ENCODE peak calls at places on chromosome 20, in four cellular contexts. Z is cardiac muscle cell; I is Panc1; A is CD8-positive, alpha-beta memory T cell. L is an unnamed sample.

GRCh38 chr20:23331450-23331849 is 19.1 kb upstream of the NXT1 start:
- DNase-seq in Z (no peak), I (no peak), A (no peak), L (no peak)

GRCh38 chr20:10935658-10936057 is 261.9 kb upstream of the JAG1 start:
- DNase-seq in Z (no peak), I (no peak), A (no peak), L (no peak)

GRCh38 chr20:9507544-9508239 is 6.7 kb upstream of the LAMP5 start:
- DNase-seq in Z (no peak), I (no peak), A (no peak), L (no peak)

GRCh38 chr20:8365634-8366033 is 233.6 kb downstream of the PLCB1 start:
- DNase-seq in Z (no peak), I (no peak), A (no peak), L (no peak)

GRCh38 chr20:25540273-25540672 is 45.1 kb downstream of the NINL start:
- DNase-seq in Z (peak; percentile 13), I (no peak), A (no peak), L (peak; percentile 38)

GRCh38 chr20:53900380-53900999 is 169.9 kb downstream of the BCAS1 start:
- DNase-seq in Z (no peak), I (no peak), A (no peak), L (no peak)

GRCh38 chr20:45049904-45050471 is 50.9 kb downstream of the KCNS1 start:
- DNase-seq in Z (no peak), I (no peak), A (no peak), L (no peak)

GRCh38 chr20:41044409-41045062 is 15.9 kb downstream of the TOP1 start:
- DNase-seq in Z (peak; percentile 29), I (no peak), A (no peak), L (no peak)

GRCh38 chr20:10113746-10114145 is 79.0 kb downstream of the ANKEF1 start:
- DNase-seq in Z (no peak), I (no peak), A (no peak), L (no peak)

GRCh38 chr20:21511485-21511849 is 2.4 kb downstream of the NKX2-2 start:
- DNase-seq in Z (no peak), I (no peak), A (no peak), L (no peak)

GRCh38 chr20:55684578-55684977 is 320.7 kb downstream of the CBLN4 start:
- DNase-seq in Z (no peak), I (no peak), A (no peak), L (no peak)

GRCh38 chr20:46830886-46831632 is 63.6 kb upstream of the EYA2 start:
- DNase-seq in Z (no peak), I (no peak), A (no peak), L (no peak)

GRCh38 chr20:8326899-8327298 is 194.8 kb downstream of the PLCB1 start:
- DNase-seq in Z (no peak), I (no peak), A (no peak), L (no peak)

GRCh38 chr20:39252035-39252434 is 289.9 kb downstream of the DHX35 start:
- DNase-seq in Z (no peak), I (no peak), A (no peak), L (no peak)
- H3K4me3 ChIP-seq in Z (no peak overlapping the region), I (no peak overlapping the region), A (no peak overlapping the region), L (no peak overlapping the region)

DNA sequence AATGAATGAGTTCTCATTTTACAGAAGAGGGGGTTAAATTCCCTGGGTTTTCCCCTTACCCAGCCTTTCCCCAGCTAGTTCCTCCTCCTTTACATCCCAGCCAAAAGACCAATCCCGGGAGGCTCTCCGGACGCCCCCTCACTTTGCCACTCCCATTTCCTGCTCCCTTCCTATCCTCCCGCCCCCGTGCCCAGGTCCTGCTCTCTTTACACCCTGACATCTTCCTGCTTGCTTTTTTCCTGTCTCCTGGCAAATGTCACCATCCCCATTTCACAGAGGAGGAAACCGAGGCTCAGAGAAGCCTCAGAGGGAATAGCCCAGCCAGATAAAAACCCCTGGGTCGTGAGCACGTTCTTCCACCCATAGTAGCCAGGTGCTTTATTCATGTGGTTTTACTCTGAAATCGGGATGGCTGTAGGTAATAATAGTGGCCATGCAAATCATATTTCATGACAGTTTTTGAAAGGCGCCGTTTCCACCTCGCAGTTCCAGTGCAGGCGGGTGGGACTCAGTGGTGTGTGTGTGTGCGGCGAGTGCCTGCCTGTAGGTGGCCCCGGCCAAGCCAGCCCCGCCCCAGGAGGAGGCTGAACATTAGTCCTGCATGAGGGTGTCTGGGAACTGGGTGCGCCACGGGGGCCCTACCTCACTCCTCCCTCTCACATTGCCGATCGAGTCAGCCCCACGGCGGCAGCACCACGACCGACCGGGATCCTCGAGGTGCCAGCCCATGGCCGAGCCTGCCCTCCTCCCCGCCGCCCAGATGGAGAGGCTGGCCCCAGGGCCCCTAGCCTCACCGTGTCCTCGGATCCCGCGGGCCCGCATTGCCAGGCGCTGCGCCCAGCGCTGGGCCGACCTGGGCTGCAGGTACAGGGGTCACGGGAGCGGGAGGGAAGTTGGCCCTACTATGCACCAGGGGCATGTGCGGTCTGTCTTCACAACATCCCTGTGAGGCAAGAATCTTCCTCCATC is at the start of gene ARHGAP40:
- DNase-seq in Z (peak; percentile 25), I (no peak), A (no peak), L (no peak)
- H3K4me1 ChIP-seq in Z (peaks cover 7% of the 10 kb centered on the region), I (peaks cover 5% of the 10 kb centered on the region), A (no peaks in the 10 kb centered on the region), L (peaks cover 15% of the 10 kb centered on the region)

GRCh38 chr20:13996265-13996664 is 949 bp downstream of the MACROD2 start:
- DNase-seq in Z (no peak), I (no peak), A (no peak), L (no peak)
- H3K4me3 ChIP-seq in Z (peak overlapping the region; percentile 77), I (peak overlapping the region; percentile 54), A (no peak overlapping the region), L (peak overlapping the region; percentile 76)

GRCh38 chr20:32526125-32526524 is 59.0 kb downstream of the NOL4L start:
- DNase-seq in Z (no peak), I (no peak), A (no peak), L (no peak)
- H3K4me1 ChIP-seq in Z (peaks cover 31% of the 10 kb centered on the region), I (no peaks in the 10 kb centered on the region), A (peaks cover 89% of the 10 kb centered on the region), L (peaks cover 53% of the 10 kb centered on the region)